ENCODE peak calls at places on chromosomes 1 and 21, in eight cellular contexts. J is AG04450, N is tibial artery, M is stomach, D is cardiac fibroblast, R is neuronal stem cell, Q is left lung, H is right lobe of liver. V is an unnamed sample.

GRCh38 chr1:226939439-226940028 is 560 bp upstream of the COQ8A start:
- DNase-seq in J (no peak), N (peak; percentile 83), M (peak; percentile 61), D (no peak), R (no peak), Q (peak; percentile 92), H (peak; percentile 79), V (peak; percentile 84)

GRCh38 chr1:92797297-92797696 is 12.4 kb upstream of the EVI5 start:
- DNase-seq in J (no peak), N (no peak), M (no peak), D (no peak), R (no peak), Q (no peak), H (no peak), V (no peak)

GRCh38 chr1:116921301-116921885 is 11.7 kb downstream of the PTGFRN start:
- DNase-seq in J (no peak), N (no peak), M (no peak), D (no peak), R (no peak), Q (no peak), H (no peak), V (no peak)

GRCh38 chr21:28959367-28960099 is 33.1 kb downstream of the LTN1 start:
- DNase-seq in J (peak; percentile 44), N (no peak), M (no peak), D (peak; percentile 73), R (no peak), Q (no peak), H (no peak), V (no peak)

GRCh38 chr1:7422966-7423365 is 348.1 kb upstream of the VAMP3 start:
- DNase-seq in J (no peak), N (peak; percentile 42), M (no peak), D (no peak), R (no peak), Q (no peak), H (peak; percentile 33), V (no peak)

GRCh38 chr1:27527223-27527856 is 37.4 kb upstream of the WASF2 start:
- DNase-seq in J (peak; percentile 68), N (peak; percentile 72), M (no peak), D (peak; percentile 62), R (peak; percentile 59), Q (no peak), H (no peak), V (peak; percentile 66)

GRCh38 chr1:157496121-157496526 is 56.2 kb downstream of the FCRL5 start:
- DNase-seq in J (no peak), N (no peak), M (no peak), D (peak; percentile 40), R (peak; percentile 54), Q (no peak), H (no peak), V (no peak)

GRCh38 chr1:170594227-170594626 is 62.3 kb downstream of the GORAB start:
- DNase-seq in J (no peak), N (no peak), M (no peak), D (no peak), R (no peak), Q (no peak), H (no peak), V (no peak)

GRCh38 chr1:29549001-29549400 is 312.7 kb downstream of the PTPRU start:
- DNase-seq in J (no peak), N (peak; percentile 20), M (no peak), D (no peak), R (no peak), Q (no peak), H (no peak), V (no peak)

GRCh38 chr1:182620924-182621585 is 16.9 kb upstream of the RGS16 start:
- DNase-seq in J (no peak), N (no peak), M (no peak), D (no peak), R (no peak), Q (no peak), H (no peak), V (no peak)

GRCh38 chr1:41383094-41383852 is 22.0 kb downstream of the FOXO6 start:
- DNase-seq in J (no peak), N (no peak), M (no peak), D (peak; percentile 24), R (no peak), Q (no peak), H (no peak), V (no peak)

GRCh38 chr1:175376194-175376593 is 183.6 kb upstream of the KIAA0040 start:
- DNase-seq in J (no peak), N (no peak), M (no peak), D (peak; percentile 16), R (no peak), Q (no peak), H (no peak), V (no peak)

GRCh38 chr1:89126602-89127001 is 688 bp upstream of the GBP2 start:
- DNase-seq in J (no peak), N (no peak), M (no peak), D (no peak), R (no peak), Q (no peak), H (no peak), V (no peak)

GRCh38 chr1:207747627-207748492 is 4.0 kb upstream of the CD46 start:
- DNase-seq in J (no peak), N (no peak), M (no peak), D (no peak), R (no peak), Q (no peak), H (no peak), V (no peak)

GRCh38 chr1:21514245-21514644 is 5.0 kb downstream of the ALPL start:
- DNase-seq in J (no peak), N (no peak), M (no peak), D (no peak), R (no peak), Q (no peak), H (no peak), V (no peak)

GRCh38 chr1:21509351-21510112 is at the start of gene ALPL:
- DNase-seq in J (no peak), N (no peak), M (no peak), D (no peak), R (peak; percentile 50), Q (peak; percentile 81), H (no peak), V (peak; percentile 61)

GRCh38 chr1:21510885-21511578 is 1.8 kb downstream of the ALPL start:
- DNase-seq in J (no peak), N (no peak), M (no peak), D (peak; percentile 48), R (no peak), Q (no peak), H (no peak), V (no peak)

GRCh38 chr1:21510113-21510493 is 880 bp downstream of the ALPL start:
- DNase-seq in J (no peak), N (no peak), M (no peak), D (no peak), R (peak; percentile 79), Q (no peak), H (no peak), V (no peak)

GRCh38 chr1:21511579-21512522 is 2.6 kb downstream of the ALPL start:
- DNase-seq in J (peak; percentile 89), N (peak; percentile 81), M (peak; percentile 44), D (peak; percentile 97), R (no peak), Q (no peak), H (no peak), V (peak; percentile 77)
- H3K4me3 ChIP-seq in J (no peak overlapping the region), N (no peak overlapping the region), M (peak overlapping the region; percentile 0), D (no peak overlapping the region), R (no peak overlapping the region), Q (peak overlapping the region; percentile 47), H (no peak overlapping the region), V (peak overlapping the region; percentile 55)

GRCh38 chr1:229907884-229908633 is 159.0 kb upstream of the GALNT2 start:
- DNase-seq in J (no peak), N (no peak), M (no peak), D (no peak), R (no peak), Q (no peak), H (no peak), V (no peak)
- H3K4me3 ChIP-seq in J (no peak overlapping the region), N (no peak overlapping the region), M (no peak overlapping the region), D (no peak overlapping the region), R (no peak overlapping the region), Q (no peak overlapping the region), H (no peak overlapping the region), V (no peak overlapping the region)

GRCh38 chr1:91015794-91016550 is 5.9 kb downstream of the ZNF644 start:
- DNase-seq in J (no peak), N (no peak), M (no peak), D (no peak), R (no peak), Q (no peak), H (no peak), V (no peak)

GRCh38 chr1:91015358-91015780 is 6.5 kb downstream of the ZNF644 start:
- DNase-seq in J (no peak), N (no peak), M (no peak), D (no peak), R (no peak), Q (no peak), H (no peak), V (no peak)

GRCh38 chr1:91013302-91013701 is 8.5 kb downstream of the ZNF644 start:
- DNase-seq in J (no peak), N (no peak), M (no peak), D (no peak), R (no peak), Q (no peak), H (no peak), V (no peak)

GRCh38 chr1:91012196-91012595 is 9.6 kb downstream of the ZNF644 start:
- DNase-seq in J (no peak), N (no peak), M (no peak), D (no peak), R (no peak), Q (no peak), H (no peak), V (no peak)

DNA sequence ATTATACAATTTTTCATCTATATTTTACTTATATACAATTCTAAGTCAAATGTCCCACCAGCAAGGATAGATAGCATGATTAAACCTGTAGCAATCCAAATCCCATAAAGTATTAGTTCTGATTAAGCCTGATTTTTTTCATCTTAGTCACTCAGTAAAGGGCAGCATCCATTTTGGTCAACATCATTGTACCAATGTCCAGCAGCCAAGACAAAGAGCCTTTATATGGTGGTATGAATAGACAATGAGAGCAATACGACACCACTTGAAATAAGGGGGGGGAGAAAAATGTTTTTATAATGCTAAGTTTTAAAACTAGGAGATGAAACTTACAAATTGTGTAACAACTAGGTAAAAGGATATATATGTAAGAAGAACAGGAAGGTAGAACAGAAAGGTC is 7.4 kb downstream of the ZNF644 start:
- DNase-seq in J (no peak), N (no peak), M (no peak), D (no peak), R (no peak), Q (no peak), H (no peak), V (no peak)
- H3K4me3 ChIP-seq in J (no peak overlapping the region), N (no peak overlapping the region), M (no peak overlapping the region), D (no peak overlapping the region), R (no peak overlapping the region), Q (no peak overlapping the region), H (no peak overlapping the region), V (no peak overlapping the region)

DNA sequence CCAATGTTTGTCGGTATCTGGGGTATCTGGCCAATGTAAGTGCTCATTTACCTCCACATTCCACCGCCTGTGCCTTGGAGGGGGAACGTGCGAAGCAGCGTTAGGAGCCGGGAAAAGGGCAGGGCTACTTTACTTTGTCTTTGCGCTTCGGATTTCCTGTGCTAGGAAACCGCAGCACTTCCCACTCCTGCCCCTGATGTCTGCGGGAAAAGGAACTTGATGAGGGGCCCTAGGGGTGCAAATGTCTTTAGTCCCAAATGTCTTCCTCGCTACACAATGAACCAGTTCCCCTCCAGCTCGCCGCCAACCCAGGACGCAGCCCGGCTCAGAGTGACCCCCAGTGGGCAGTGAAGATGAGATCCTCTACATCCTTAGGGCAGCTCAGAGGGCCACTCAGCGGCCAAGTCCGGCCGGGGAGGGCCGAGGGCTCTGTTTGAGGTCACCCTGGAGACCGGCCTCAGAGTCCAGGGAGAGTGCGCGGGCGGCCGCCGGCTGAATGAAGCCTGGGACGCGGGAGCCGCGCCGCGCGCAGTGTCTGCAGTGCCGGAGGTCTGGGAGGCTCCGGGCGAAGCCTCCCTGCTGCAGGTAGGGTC is at the start of gene DYNLT5:
- DNase-seq in J (no peak), N (peak; percentile 72), M (peak; percentile 32), D (peak; percentile 59), R (peak; percentile 51), Q (peak; percentile 92), H (peak; percentile 53), V (peak; percentile 79)
- H3K4me3 ChIP-seq in J (peak within 1 kb of the TSS; percentile 54), N (peak within 1 kb of the TSS; percentile 43), M (peak within 1 kb of the TSS; percentile 48), D (peak within 1 kb of the TSS; percentile 41), R (peak within 1 kb of the TSS; percentile 75), Q (peak within 1 kb of the TSS; percentile 45), H (peak within 1 kb of the TSS; percentile 55), V (peak within 1 kb of the TSS; percentile 55)

V was measured in lower lobe of right lung.